ENCODE peak calls at places on chromosomes 5 and 9, in ten cellular contexts. I is uterus, A is ovary, O is endothelial cell of umbilical vein, U is A549, M is HepG2, Y is esophagus squamous epithelium, R is GM12878, D is stomach, F is body of pancreas. J is an unnamed sample. For H3K4me1, the result is how much of the 10 kb centered on the place peaks cover.

GRCh38 chr5:133565993-133566392 is 46.3 kb downstream of the FSTL4 start:
- DNase-seq in D (no peak), A (no peak), M (no peak), O (peak), Y (no peak), R (no peak), U (peak), F (peak), I (no peak), J (no peak)

GRCh38 chr5:5884593-5884992 is 462.1 kb downstream of the ICE1 start:
- DNase-seq in D (no peak), Y (no peak), M (no peak), F (no peak), A (no peak), U (no peak), R (no peak), O (no peak), I (no peak), J (no peak)

GRCh38 chr5:59020611-59021285 is 437.9 kb downstream of the RAB3C start:
- DNase-seq in M (no peak), O (no peak), Y (no peak), A (no peak), U (no peak), F (no peak), R (no peak), D (no peak), I (no peak), J (no peak)

GRCh38 chr5:74017786-74018211 is 391.8 kb downstream of the ARHGEF28 start:
- DNase-seq in F (peak), U (peak), D (no peak), R (no peak), I (no peak), A (no peak), M (no peak), Y (no peak), O (no peak), J (no peak)

GRCh38 chr9:129648092-129648763 is 6.3 kb upstream of the ASB6 start:
- DNase-seq in A (no peak), D (no peak), M (no peak), R (no peak), I (no peak), O (no peak), Y (no peak), F (no peak), U (no peak), J (no peak)

GRCh38 chr5:179243333-179243732 is 101.9 kb downstream of the ADAMTS2 start:
- DNase-seq in O (no peak), R (no peak), I (no peak), U (no peak), F (no peak), D (no peak), M (no peak), Y (no peak), A (no peak), J (no peak)

GRCh38 chr9:70510157-70510770 is 95.8 kb upstream of the KLF9 start:
- DNase-seq in A (peak), M (peak), F (peak), D (peak), I (no peak), Y (no peak), U (peak), O (peak), R (no peak), J (no peak)

GRCh38 chr5:172002840-172003512 is 3.5 kb downstream of the FBXW11 start:
- DNase-seq in A (no peak), D (no peak), Y (no peak), R (no peak), I (no peak), O (peak), F (no peak), M (no peak), U (no peak), J (no peak)

GRCh38 chr5:58871648-58872242 is 288.9 kb downstream of the RAB3C start:
- DNase-seq in M (peak), O (peak), R (no peak), D (no peak), A (no peak), I (no peak), Y (no peak), U (peak), F (peak), J (no peak)

GRCh38 chr5:180128671-180129261 is 57.2 kb upstream of the RNF130 start:
- DNase-seq in D (peak), U (no peak), F (no peak), Y (no peak), I (no peak), M (no peak), A (no peak), O (no peak), R (no peak), J (no peak)

GRCh38 chr9:2126331-2126789 is 111.2 kb downstream of the SMARCA2 start:
- DNase-seq in I (peak), R (no peak), M (no peak), F (peak), O (no peak), U (no peak), D (no peak), A (peak), Y (no peak), J (no peak)

GRCh38 chr5:176714067-176714466 is 66.8 kb downstream of the TSPAN17 start:
- DNase-seq in F (no peak), Y (no peak), M (no peak), U (no peak), R (no peak), I (no peak), D (no peak), A (no peak), O (no peak), J (no peak)

GRCh38 chr9:106877345-106877744 is 14.4 kb downstream of the ZNF462 start:
- DNase-seq in D (no peak), Y (no peak), M (no peak), R (no peak), O (no peak), U (no peak), I (no peak), F (no peak), A (no peak), J (no peak)

GRCh38 chr9:106878081-106878837 is 15.3 kb downstream of the ZNF462 start:
- DNase-seq in Y (no peak), F (no peak), O (no peak), A (no peak), R (no peak), D (no peak), I (no peak), U (no peak), M (no peak), J (no peak)

GRCh38 chr9:106874031-106874430 is 11.1 kb downstream of the ZNF462 start:
- DNase-seq in O (peak), R (no peak), I (no peak), A (no peak), F (no peak), U (no peak), D (no peak), M (no peak), Y (no peak), J (no peak)

GRCh38 chr9:106874657-106875056 is 11.7 kb downstream of the ZNF462 start:
- DNase-seq in M (no peak), I (no peak), A (no peak), U (no peak), Y (no peak), F (no peak), D (no peak), R (no peak), O (no peak), J (no peak)

GRCh38 chr9:106875548-106875947 is 12.6 kb downstream of the ZNF462 start:
- DNase-seq in F (no peak), A (no peak), I (no peak), Y (no peak), R (no peak), D (no peak), U (no peak), O (no peak), M (no peak), J (no peak)
- H3K4me1 ChIP-seq in F (under half), A (under half), I (under half), Y (under half), R (under half), D (under half), U (under half), O (under half), M (under half), J (under half)

DNA sequence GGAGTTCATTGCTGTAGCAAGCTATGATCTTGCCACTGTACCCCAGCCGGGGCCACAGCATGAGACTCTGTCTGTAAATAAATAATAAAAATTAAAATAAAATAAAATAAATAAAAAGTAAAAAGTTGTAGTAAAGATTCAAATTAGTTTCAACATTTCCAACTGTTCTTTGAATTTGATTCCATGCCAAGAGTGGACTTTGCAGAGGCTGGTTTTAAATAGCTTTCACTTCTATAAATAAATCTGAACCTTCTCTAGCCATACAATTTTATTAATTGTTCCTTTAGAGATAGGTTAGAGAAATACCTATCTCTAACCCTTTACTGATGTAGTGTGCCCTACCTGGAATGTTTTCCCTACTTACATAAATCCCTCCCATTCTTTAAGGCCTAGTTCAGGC is 129.7 kb upstream of the SLIT3 start:
- DNase-seq in R (no peak), U (no peak), M (no peak), F (no peak), I (no peak), O (no peak), Y (no peak), A (no peak), D (no peak), J (no peak)
- TF ChIP-seq POLR2A in R (no peak), U (no peak), M (no peak), F (no peak), I (no peak), O (no peak), Y (no peak), A (no peak), D (no peak), J (no peak)

GRCh38 chr5:150614651-150615040 is 25.8 kb upstream of the SYNPO start:
- DNase-seq in O (no peak), A (no peak), D (no peak), M (no peak), Y (no peak), F (no peak), R (no peak), U (no peak), I (no peak), J (no peak)

GRCh38 chr5:150611026-150611425 is 29.4 kb upstream of the SYNPO start:
- DNase-seq in D (no peak), U (no peak), A (no peak), I (no peak), F (no peak), R (no peak), Y (no peak), O (no peak), M (no peak), J (no peak)

GRCh38 chr5:150612905-150613670 is 27.4 kb upstream of the SYNPO start:
- DNase-seq in Y (no peak), U (no peak), R (no peak), O (no peak), F (peak), I (peak), M (no peak), D (no peak), A (peak), J (no peak)

GRCh38 chr5:150613991-150614650 is 26.3 kb upstream of the SYNPO start:
- DNase-seq in A (peak), O (no peak), F (peak), I (no peak), U (no peak), D (no peak), Y (no peak), R (no peak), M (no peak), J (no peak)

DNA sequence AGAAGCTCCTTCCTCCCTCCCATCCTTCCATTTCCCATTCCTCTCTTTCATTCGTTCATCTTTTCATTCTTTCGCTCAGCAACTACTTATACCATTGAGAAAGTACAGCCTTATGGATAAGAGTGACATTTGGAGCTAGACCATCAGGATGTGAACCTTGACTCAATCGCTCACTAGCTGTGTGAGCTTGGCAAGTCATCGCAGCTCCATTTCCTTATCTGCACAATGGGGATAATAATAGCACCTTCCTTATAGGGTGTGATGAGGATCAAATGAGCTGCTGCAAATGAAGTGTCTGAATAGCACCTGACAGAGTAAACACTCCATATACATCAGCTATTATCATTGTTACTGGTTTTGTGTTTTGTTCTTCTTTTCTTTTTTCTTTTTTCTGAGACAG is 28.1 kb upstream of the SYNPO start:
- DNase-seq in D (no peak), F (no peak), O (peak), I (no peak), U (no peak), M (no peak), Y (no peak), R (no peak), A (no peak), J (no peak)
- H3K4me1 ChIP-seq in D (half or more), F (half or more), O (under half), I (under half), U (under half), M (half or more), Y (half or more), R (under half), A (under half), J (under half)

GRCh38 chr5:9544502-9545300 is 1.2 kb downstream of the SEMA5A start:
- DNase-seq in U (peak), I (peak), D (peak), M (peak), O (peak), A (peak), Y (no peak), F (peak), R (no peak), J (peak)
- TF ChIP-seq POLR2A in U (no peak), I (no peak), D (no peak), M (no peak), O (no peak), A (no peak), Y (no peak), F (peak), R (no peak), J (peak)